ENCODE peak calls at places on chromosomes 16 and 17, in eight cellular contexts. F, M, B, U, S, Q, C and R are unnamed samples.

GRCh38 chr16:21646721-21647561 is 5.5 kb downstream of the IGSF6 start:
- DNase-seq in F (no peak), M (no peak), B (no peak), U (no peak), S (peak; percentile 57), Q (no peak), C (no peak), R (no peak)

GRCh38 chr16:4678596-4678995 is 14.8 kb upstream of the NUDT16L1 start:
- DNase-seq in F (no peak), M (no peak), B (no peak), U (no peak), S (no peak), Q (no peak), C (no peak), R (no peak)

GRCh38 chr17:44197980-44198720 is 1.5 kb downstream of the ATXN7L3 start:
- DNase-seq in F (peak; percentile 30), M (peak; percentile 29), B (peak; percentile 41), U (no peak), S (peak; percentile 49), Q (no peak), C (no peak), R (no peak)

GRCh38 chr17:29514792-29515191 is 52.0 kb downstream of the ABHD15 start:
- DNase-seq in F (no peak), M (no peak), B (peak; percentile 43), U (no peak), S (no peak), Q (no peak), C (no peak), R (no peak)

GRCh38 chr16:1992475-1993292 is 2.9 kb downstream of the SYNGR3 start:
- DNase-seq in F (no peak), M (no peak), B (no peak), U (no peak), S (no peak), Q (no peak), C (no peak), R (no peak)

GRCh38 chr16:67542464-67542863 is 13.8 kb downstream of the RIPOR1 start:
- DNase-seq in F (peak; percentile 80), M (no peak), B (peak; percentile 66), U (no peak), S (peak; percentile 59), Q (no peak), C (no peak), R (no peak)

GRCh38 chr17:79533116-79533515 is 77.7 kb downstream of the RBFOX3 start:
- DNase-seq in F (no peak), M (no peak), B (no peak), U (no peak), S (no peak), Q (no peak), C (no peak), R (no peak)

GRCh38 chr16:48232459-48233040 is 11.6 kb upstream of the LONP2 start:
- DNase-seq in F (no peak), M (no peak), B (peak; percentile 38), U (no peak), S (no peak), Q (no peak), C (no peak), R (no peak)

GRCh38 chr17:53630638-53631037 is 192.1 kb upstream of the KIF2B start:
- DNase-seq in F (no peak), M (no peak), B (no peak), U (no peak), S (no peak), Q (no peak), C (no peak), R (no peak)

GRCh38 chr16:4377573-4378146 is 6.0 kb downstream of the VASN start:
- DNase-seq in F (no peak), M (no peak), B (no peak), U (no peak), S (no peak), Q (no peak), C (no peak), R (no peak)

GRCh38 chr16:14483819-14484385 is 146.2 kb downstream of the PARN start:
- DNase-seq in F (no peak), M (no peak), B (no peak), U (no peak), S (no peak), Q (no peak), C (no peak), R (no peak)

GRCh38 chr17:74424658-74425057 is 7.2 kb upstream of the GPRC5C start:
- DNase-seq in F (no peak), M (no peak), B (no peak), U (no peak), S (no peak), Q (no peak), C (no peak), R (no peak)

DNA sequence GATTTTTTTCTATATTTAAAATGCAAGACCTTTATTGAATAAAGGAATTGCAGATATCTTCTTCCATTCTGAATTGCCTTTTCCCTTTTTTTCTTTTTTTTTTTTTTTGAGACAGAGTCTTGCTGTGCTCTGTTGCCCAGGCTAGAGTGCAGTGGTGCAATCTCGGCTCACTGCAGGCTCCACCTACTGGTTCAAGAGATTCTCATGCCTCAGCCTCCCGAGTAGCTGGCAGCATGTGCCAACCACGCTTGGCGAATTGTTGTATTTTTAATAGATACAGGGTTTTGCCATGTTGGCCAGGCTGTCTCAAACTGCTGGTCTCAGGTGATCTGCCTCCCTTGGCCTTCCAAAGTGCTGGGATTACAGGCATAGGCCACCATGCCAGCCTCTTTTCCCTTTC is 151.5 kb downstream of the CEP112 start:
- DNase-seq in F (no peak), M (no peak), B (no peak), U (no peak), S (no peak), Q (no peak), C (no peak), R (no peak)
- TF ChIP-seq CTCF in F (no peak), M (no peak), B (no peak), U (no peak), S (peak; percentile 31), Q (peak; percentile 10), C (peak; percentile 16), R (no peak)

DNA sequence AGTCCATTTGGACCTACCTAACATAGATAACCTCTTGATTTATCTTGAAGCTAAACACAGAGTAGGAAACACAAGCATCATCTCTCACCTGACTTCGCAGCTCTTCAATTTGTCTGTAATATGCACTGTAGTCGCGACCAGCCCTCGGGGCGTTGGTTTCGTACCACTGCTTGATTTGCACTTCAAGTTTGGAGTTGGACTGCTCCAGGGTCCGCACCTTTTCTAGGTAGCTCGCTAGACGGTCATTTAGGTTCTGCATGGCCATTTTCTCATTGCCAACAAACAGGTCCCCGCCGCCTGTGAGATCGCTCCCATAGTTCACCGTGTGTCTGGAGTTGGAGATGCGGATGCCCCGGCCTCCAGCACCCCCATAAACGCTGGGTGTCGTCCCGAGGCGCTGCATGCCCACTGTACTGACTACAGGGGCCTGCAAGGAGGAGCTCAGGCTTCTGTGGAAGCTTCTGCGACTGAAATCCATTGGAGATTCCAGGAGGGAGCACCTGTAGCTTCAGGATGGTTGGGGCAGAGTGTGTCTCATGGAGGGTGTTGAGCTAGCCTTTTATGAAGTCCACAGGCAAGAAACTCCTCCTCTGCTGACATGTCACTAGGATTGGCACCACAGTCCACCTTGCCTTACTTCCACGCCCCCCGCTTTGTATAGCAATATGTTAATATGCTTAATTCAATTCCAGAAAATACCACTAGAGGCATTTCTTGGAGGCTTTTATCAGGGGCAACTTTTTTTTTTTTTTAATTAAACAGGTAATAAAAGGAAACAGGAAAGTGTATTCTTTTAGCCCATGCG is at the start of gene KRT20:
- DNase-seq in F (no peak), M (no peak), B (no peak), U (no peak), S (no peak), Q (no peak), C (no peak), R (no peak)
- TF ChIP-seq CTCF in F (no peak), M (no peak), B (no peak), U (no peak), S (no peak), Q (peak; percentile 24), C (peak; percentile 8), R (no peak)

DNA sequence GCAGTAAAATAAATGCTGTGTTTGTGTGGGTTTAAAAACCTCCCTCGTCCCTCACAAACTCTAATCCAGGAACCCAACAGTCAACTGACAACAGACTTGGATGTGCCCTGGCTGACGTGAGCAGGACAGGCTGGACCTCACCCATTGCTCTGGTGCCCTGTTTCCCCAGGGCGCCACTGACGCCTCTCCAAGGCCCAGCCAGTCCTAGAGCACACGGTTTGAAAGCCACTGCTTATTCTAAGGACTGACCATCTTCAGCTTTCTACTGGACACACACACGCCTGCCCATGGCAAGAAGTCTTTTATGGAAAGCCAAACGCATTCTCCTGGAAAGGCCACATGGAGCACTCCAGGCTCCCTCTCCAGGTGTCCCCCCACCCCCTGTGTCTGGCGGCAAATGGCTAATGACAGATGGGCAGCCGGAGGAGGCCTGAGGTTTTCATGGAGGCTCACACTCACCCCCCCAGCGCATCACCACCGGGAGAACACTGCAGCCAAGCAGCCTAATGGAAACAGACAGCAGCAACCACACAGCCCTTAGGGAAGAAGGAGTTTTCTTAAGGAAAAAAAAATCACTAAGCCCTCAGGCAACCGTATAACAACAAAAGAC is 319.2 kb downstream of the SOX9 start:
- DNase-seq in F (no peak), M (no peak), B (no peak), U (no peak), S (no peak), Q (no peak), C (no peak), R (no peak)
- TF ChIP-seq CTCF in F (no peak), M (no peak), B (no peak), U (no peak), S (no peak), Q (no peak), C (no peak), R (no peak)

GRCh38 chr16:78137782-78138616 is 38.5 kb downstream of the WWOX start:
- DNase-seq in F (peak; percentile 14), M (no peak), B (no peak), U (no peak), S (no peak), Q (no peak), C (no peak), R (no peak)
- TF ChIP-seq CTCF in F (no peak), M (no peak), B (no peak), U (no peak), S (no peak), Q (no peak), C (no peak), R (no peak)

GRCh38 chr17:5078106-5079028 is at the start of gene ZFP3:
- DNase-seq in F (peak; percentile 68), M (peak; percentile 80), B (peak; percentile 68), U (peak; percentile 52), S (peak; percentile 68), Q (no peak), C (peak; percentile 40), R (peak; percentile 71)
- TF ChIP-seq CTCF in F (no peak), M (peak; percentile 50), B (no peak), U (no peak), S (no peak), Q (no peak), C (no peak), R (no peak)

DNA sequence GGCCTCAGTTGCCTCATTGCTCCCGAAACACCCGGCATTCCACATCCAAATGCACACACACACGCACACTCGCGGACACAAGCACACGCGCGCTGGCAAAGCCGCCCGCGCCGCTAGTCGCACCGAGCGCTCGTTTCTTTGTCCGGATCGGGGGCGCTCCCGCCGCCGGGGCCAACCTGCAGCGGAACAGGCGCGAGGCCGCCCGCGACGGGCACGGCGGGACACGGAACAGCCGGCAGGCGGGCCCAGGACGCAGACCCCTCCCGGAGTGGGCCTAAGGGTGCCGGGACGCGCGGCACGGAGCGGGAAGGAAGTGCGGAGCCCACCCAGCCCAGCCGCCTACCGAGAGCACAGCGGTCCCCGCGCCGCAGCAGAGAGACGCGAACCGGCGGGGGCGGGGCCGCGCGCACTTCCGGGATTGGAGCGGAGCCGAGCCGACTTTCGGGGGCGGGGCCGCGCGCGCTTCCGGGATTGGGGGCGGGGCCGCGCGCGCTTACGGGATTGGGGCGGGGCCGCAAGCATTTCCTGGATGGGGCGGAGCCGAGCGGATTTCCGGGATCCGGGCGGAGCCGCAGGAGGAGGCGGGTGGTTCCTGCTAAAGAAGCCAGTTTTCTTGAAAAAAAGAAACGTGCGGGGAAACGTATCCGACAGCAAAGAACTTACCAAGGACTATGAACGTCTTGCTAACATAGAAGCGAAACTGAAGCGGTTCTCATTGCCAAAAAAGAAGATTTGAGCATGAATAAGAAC is at the start of gene CYBC1:
- DNase-seq in F (peak; percentile 89), M (peak; percentile 85), B (peak; percentile 89), U (peak; percentile 78), S (peak; percentile 92), Q (peak; percentile 88), C (peak; percentile 73), R (peak; percentile 98)
- TF ChIP-seq CTCF in F (no peak), M (no peak), B (no peak), U (no peak), S (no peak), Q (peak; percentile 9), C (no peak), R (no peak)